ENCODE peak calls at places on chromosomes 12 and 14, in eight cellular contexts. E is A549, L is Right ventricle myocardium inferior, O is left ventricle myocardium superior, P is right cardiac atrium, D is psoas muscle, N is PC-3, Y is left lobe of liver. B is an unnamed sample.

GRCh38 chr14:81834308-81834707 is 300.7 kb upstream of the SEL1L start:
- ATAC-seq in E (no peak), L (no peak), O (no peak), P (no peak), D (no peak), N (no peak), Y (no peak), B (no peak)

GRCh38 chr14:64958743-64959142 is 13.4 kb downstream of the RAB15 start:
- ATAC-seq in E (no peak), L (no peak), O (no peak), P (no peak), D (no peak), N (no peak), Y (no peak), B (no peak)

GRCh38 chr12:14955876-14956811 is 5.3 kb downstream of the ARHGDIB start:
- ATAC-seq in E (no peak), L (no peak), O (no peak), P (no peak), D (no peak), N (no peak), Y (no peak), B (no peak)

GRCh38 chr12:108702534-108702933 is 28.8 kb downstream of the CORO1C start:
- ATAC-seq in E (no peak), L (peak; percentile 7), O (peak; percentile 35), P (peak; percentile 15), D (peak; percentile 48), N (no peak), Y (no peak), B (no peak)

GRCh38 chr14:68460541-68460940 is 332.3 kb downstream of the ZFP36L1 start:
- ATAC-seq in E (no peak), L (peak; percentile 70), O (peak; percentile 66), P (peak; percentile 85), D (peak; percentile 72), N (no peak), Y (no peak), B (peak; percentile 42)

GRCh38 chr12:56581418-56582145 is 48.5 kb downstream of the BAZ2A start:
- ATAC-seq in E (peak; percentile 34), L (no peak), O (no peak), P (no peak), D (no peak), N (peak; percentile 81), Y (no peak), B (no peak)

GRCh38 chr14:53338192-53338591 is 185.1 kb upstream of the DDHD1 start:
- ATAC-seq in E (no peak), L (no peak), O (no peak), P (no peak), D (no peak), N (peak; percentile 74), Y (no peak), B (no peak)

GRCh38 chr14:68965261-68965761 is 13.8 kb downstream of the ACTN1 start:
- ATAC-seq in E (no peak), L (no peak), O (no peak), P (no peak), D (no peak), N (peak; percentile 31), Y (peak; percentile 69), B (no peak)

GRCh38 chr12:11702959-11703358 is 53.5 kb downstream of the ETV6 start:
- ATAC-seq in E (no peak), L (no peak), O (no peak), P (no peak), D (no peak), N (no peak), Y (no peak), B (no peak)

GRCh38 chr12:57859121-57859520 is 12.6 kb upstream of the CTDSP2 start:
- ATAC-seq in E (no peak), L (no peak), O (no peak), P (no peak), D (no peak), N (no peak), Y (no peak), B (no peak)

GRCh38 chr12:68648179-68648578 is 37.5 kb downstream of the RAP1B start:
- ATAC-seq in E (no peak), L (no peak), O (no peak), P (no peak), D (no peak), N (no peak), Y (no peak), B (no peak)

GRCh38 chr12:101715045-101715444 is 17.6 kb downstream of the CHPT1 start:
- ATAC-seq in E (no peak), L (no peak), O (no peak), P (no peak), D (no peak), N (no peak), Y (no peak), B (no peak)

GRCh38 chr12:93122089-93122488 is 193.0 kb upstream of the EEA1 start:
- ATAC-seq in E (peak; percentile 69), L (no peak), O (no peak), P (no peak), D (no peak), N (no peak), Y (no peak), B (no peak)

GRCh38 chr12:12467222-12467621 is 95.4 kb downstream of the DUSP16 start:
- ATAC-seq in E (no peak), L (no peak), O (no peak), P (no peak), D (peak; percentile 73), N (no peak), Y (peak; percentile 77), B (no peak)

GRCh38 chr12:79435742-79436141 is 255.0 kb downstream of the PAWR start:
- ATAC-seq in E (no peak), L (no peak), O (no peak), P (no peak), D (no peak), N (no peak), Y (no peak), B (no peak)

GRCh38 chr14:69980457-69981414 is 101.5 kb downstream of the SMOC1 start:
- ATAC-seq in E (no peak), L (no peak), O (no peak), P (no peak), D (no peak), N (peak; percentile 36), Y (no peak), B (no peak)

GRCh38 chr12:90036641-90037040 is 328.0 kb upstream of the ATP2B1 start:
- ATAC-seq in E (no peak), L (no peak), O (no peak), P (no peak), D (no peak), N (peak; percentile 92), Y (no peak), B (no peak)

GRCh38 chr12:45587877-45588530 is 141.5 kb upstream of the ARID2 start:
- ATAC-seq in E (no peak), L (peak; percentile 54), O (peak; percentile 74), P (peak; percentile 49), D (peak; percentile 79), N (peak; percentile 65), Y (peak; percentile 97), B (no peak)

GRCh38 chr12:123471374-123472068 is 13.6 kb downstream of the SNRNP35 start:
- ATAC-seq in E (peak; percentile 88), L (peak; percentile 82), O (peak; percentile 85), P (peak; percentile 79), D (peak; percentile 71), N (no peak), Y (peak; percentile 60), B (peak; percentile 28)

GRCh38 chr12:124581792-124582424 is 14.5 kb upstream of the NCOR2 start:
- ATAC-seq in E (no peak), L (peak; percentile 62), O (peak; percentile 78), P (peak; percentile 80), D (peak; percentile 30), N (peak; percentile 33), Y (peak; percentile 44), B (peak; percentile 69)

GRCh38 chr12:67582238-67582834 is 66.2 kb upstream of the DYRK2 start:
- ATAC-seq in E (no peak), L (no peak), O (no peak), P (no peak), D (no peak), N (no peak), Y (no peak), B (no peak)

GRCh38 chr14:99200654-99201005 is 71.4 kb downstream of the BCL11B start:
- ATAC-seq in E (no peak), L (no peak), O (peak; percentile 57), P (no peak), D (peak; percentile 76), N (no peak), Y (no peak), B (no peak)

GRCh38 chr14:56199095-56199975 is 81.1 kb downstream of the PELI2 start:
- ATAC-seq in E (peak; percentile 89), L (peak; percentile 93), O (peak; percentile 94), P (peak; percentile 91), D (peak; percentile 66), N (no peak), Y (peak; percentile 62), B (peak; percentile 82)

GRCh38 chr14:103006106-103006505 is 51.2 kb downstream of the CDC42BPB start:
- ATAC-seq in E (no peak), L (no peak), O (no peak), P (no peak), D (no peak), N (no peak), Y (no peak), B (no peak)

GRCh38 chr14:92540472-92541048 is 27.0 kb downstream of the RIN3 start:
- ATAC-seq in E (peak; percentile 88), L (peak; percentile 95), O (peak; percentile 94), P (peak; percentile 95), D (peak; percentile 82), N (peak; percentile 91), Y (peak; percentile 76), B (peak; percentile 97)

GRCh38 chr12:111728795-111729194 is 37.9 kb upstream of the ALDH2 start:
- ATAC-seq in E (no peak), L (no peak), O (no peak), P (no peak), D (no peak), N (no peak), Y (no peak), B (no peak)

GRCh38 chr12:131617596-131618302 is 93.1 kb upstream of the SFSWAP start:
- ATAC-seq in E (no peak), L (no peak), O (no peak), P (no peak), D (no peak), N (no peak), Y (no peak), B (no peak)

GRCh38 chr12:117671734-117672133 is 297.1 kb downstream of the KSR2 start:
- ATAC-seq in E (peak; percentile 46), L (no peak), O (no peak), P (no peak), D (no peak), N (peak; percentile 65), Y (peak; percentile 78), B (no peak)

GRCh38 chr14:97318380-97318779 is 521.2 kb downstream of the VRK1 start:
- ATAC-seq in E (no peak), L (no peak), O (no peak), P (no peak), D (no peak), N (no peak), Y (no peak), B (no peak)

GRCh38 chr14:63432888-63433552 is 110.2 kb downstream of the PPP2R5E start:
- ATAC-seq in E (no peak), L (no peak), O (no peak), P (no peak), D (no peak), N (no peak), Y (no peak), B (no peak)

GRCh38 chr12:14187966-14188365 is 177.5 kb upstream of the ATF7IP start:
- ATAC-seq in E (no peak), L (no peak), O (no peak), P (no peak), D (no peak), N (no peak), Y (no peak), B (no peak)

GRCh38 chr14:74548881-74549280 is 55.3 kb downstream of the ISCA2 start:
- ATAC-seq in E (no peak), L (peak; percentile 76), O (peak; percentile 85), P (peak; percentile 69), D (peak; percentile 93), N (peak; percentile 48), Y (peak; percentile 50), B (peak; percentile 58)

GRCh38 chr12:46483572-46484395 is 111.2 kb upstream of the SLC38A2 start:
- ATAC-seq in E (no peak), L (peak; percentile 49), O (peak; percentile 57), P (peak; percentile 66), D (no peak), N (peak; percentile 49), Y (peak; percentile 95), B (peak; percentile 82)

GRCh38 chr14:57889245-57889644 is 23.4 kb upstream of the SLC35F4 start:
- ATAC-seq in E (no peak), L (peak; percentile 31), O (peak; percentile 82), P (peak; percentile 90), D (no peak), N (peak; percentile 35), Y (no peak), B (peak; percentile 31)

B was measured in gastroesophageal sphincter.